ENCODE peak calls at places on chromosome 11, in four cellular contexts. G is neural progenitor cell, H is adrenal gland, L is SJSA1. O is an unnamed sample.

GRCh38 chr11:69655479-69656394 is 14.8 kb downstream of the CCND1 start:
- DNase-seq in G (no peak), H (no peak), L (peak), O (no peak)

GRCh38 chr11:93034031-93034430 is 64.6 kb downstream of the MTNR1B start:
- DNase-seq in G (no peak), H (no peak), L (no peak), O (no peak)

GRCh38 chr11:126878892-126879291 is 121.7 kb downstream of the KIRREL3 start:
- DNase-seq in G (no peak), H (no peak), L (no peak), O (no peak)

GRCh38 chr11:127006311-127006710 is 5.7 kb upstream of the KIRREL3 start:
- DNase-seq in G (no peak), H (no peak), L (no peak), O (no peak)

GRCh38 chr11:99911116-99911515 is 776.0 kb upstream of the ARHGAP42 start:
- DNase-seq in G (peak), H (no peak), L (no peak), O (no peak)

GRCh38 chr11:13318498-13319295 is 41.1 kb downstream of the BMAL1 start:
- DNase-seq in G (no peak), H (no peak), L (no peak), O (no peak)

GRCh38 chr11:119545978-119546915 is 123.3 kb upstream of the THY1 start:
- DNase-seq in G (no peak), H (no peak), L (no peak), O (no peak)

GRCh38 chr11:99893803-99894202 is 793.3 kb upstream of the ARHGAP42 start:
- DNase-seq in G (no peak), H (no peak), L (no peak), O (no peak)

GRCh38 chr11:112440518-112440917 is 179.9 kb upstream of the PLET1 start:
- DNase-seq in G (peak), H (no peak), L (no peak), O (no peak)

GRCh38 chr11:44530413-44531115 is 34.9 kb upstream of the CD82 start:
- DNase-seq in G (no peak), H (no peak), L (no peak), O (no peak)

GRCh38 chr11:121936781-121937447 is 179.1 kb downstream of the BLID start:
- DNase-seq in G (no peak), H (no peak), L (no peak), O (no peak)

GRCh38 chr11:72334651-72335050 is 90.7 kb upstream of the PHOX2A start:
- DNase-seq in G (no peak), H (no peak), L (no peak), O (no peak)

GRCh38 chr11:70464509-70465361 is 66.4 kb downstream of the CTTN start:
- DNase-seq in G (no peak), H (no peak), L (no peak), O (no peak)

GRCh38 chr11:44010789-44011251 is 37.0 kb upstream of the ACCSL start:
- DNase-seq in G (no peak), H (no peak), L (peak), O (peak)

GRCh38 chr11:6667733-6668374 is 12.2 kb upstream of the DCHS1 start:
- DNase-seq in G (peak), H (no peak), L (no peak), O (no peak)

GRCh38 chr11:91795139-91795887 is 429.3 kb upstream of the FAT3 start:
- DNase-seq in G (no peak), H (no peak), L (no peak), O (no peak)

GRCh38 chr11:111765984-111766833 is at the start of gene PPP2R1B:
- DNase-seq in G (peak), H (peak), L (peak), O (peak)

GRCh38 chr11:36431429-36432092 is 78.5 kb downstream of the TRAF6 start:
- DNase-seq in G (peak), H (peak), L (peak), O (no peak)

GRCh38 chr11:134560066-134560465 is 148.0 kb upstream of the B3GAT1 start:
- DNase-seq in G (no peak), H (no peak), L (peak), O (no peak)

GRCh38 chr11:7672960-7673723 is at the start of gene CYB5R2:
- DNase-seq in G (peak), H (peak), L (no peak), O (peak)

GRCh38 chr11:72940417-72940816 is 126.2 kb downstream of the ATG16L2 start:
- DNase-seq in G (no peak), H (no peak), L (no peak), O (no peak)

GRCh38 chr11:126297004-126297403 is 6.9 kb upstream of the DCPS start:
- DNase-seq in G (no peak), H (no peak), L (no peak), O (no peak)

DNA sequence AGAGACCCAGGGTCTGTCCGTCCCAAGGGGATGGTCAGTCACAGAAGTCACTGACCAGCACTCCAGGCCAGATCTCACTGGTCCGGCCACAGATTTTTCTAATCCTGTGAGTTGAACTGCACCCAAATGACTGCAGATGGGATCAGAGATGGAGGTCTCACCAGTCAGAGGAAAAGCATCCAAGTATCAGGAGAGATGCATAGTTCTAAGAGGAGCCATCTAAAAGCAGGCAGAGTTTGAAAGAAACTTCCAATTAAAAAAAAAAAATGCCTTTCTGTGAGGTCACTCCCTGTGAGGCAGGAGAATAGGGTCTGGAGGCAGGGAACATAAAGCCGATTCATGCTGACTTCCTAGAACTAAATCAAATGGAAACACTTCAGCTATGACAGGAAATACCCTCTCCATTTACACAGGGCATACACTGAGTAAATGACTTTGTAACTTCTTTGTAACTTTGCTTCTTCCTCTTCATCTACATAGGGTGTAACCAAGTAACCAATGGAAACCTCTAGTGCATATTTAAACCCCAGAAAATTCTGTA is 144.4 kb downstream of the CCDC34 start:
- DNase-seq in G (no peak), H (no peak), L (peak), O (no peak)
- H3K4me3 ChIP-seq in G (peak), H (no peak), L (no peak), O (no peak)

GRCh38 chr11:114111369-114112042 is 52.0 kb downstream of the ZBTB16 start:
- DNase-seq in G (no peak), H (no peak), L (no peak), O (no peak)
- H3K4me3 ChIP-seq in G (no peak), H (peak), L (no peak), O (no peak)

GRCh38 chr11:86800956-86801264 is 568 bp downstream of the PRSS23 start:
- DNase-seq in G (no peak), H (no peak), L (no peak), O (no peak)
- H3K4me3 ChIP-seq in G (peak), H (peak), L (peak), O (peak)

GRCh38 chr11:62546937-62547625 is 475 bp upstream of the AHNAK start:
- DNase-seq in G (peak), H (peak), L (peak), O (peak)

GRCh38 chr11:62548545-62549335 is 2.1 kb upstream of the AHNAK start:
- DNase-seq in G (no peak), H (no peak), L (peak), O (peak)

GRCh38 chr11:62545437-62546243 is 966 bp downstream of the AHNAK start:
- DNase-seq in G (peak), H (peak), L (peak), O (peak)

GRCh38 chr11:62546244-62546936 is at the start of gene AHNAK:
- DNase-seq in G (peak), H (peak), L (peak), O (peak)

GRCh38 chr11:62547691-62548281 is 1.2 kb upstream of the AHNAK start:
- DNase-seq in G (peak), H (no peak), L (no peak), O (peak)
- H3K4me3 ChIP-seq in G (peak), H (peak), L (no peak), O (peak)

GRCh38 chr11:8988329-8989234 is 15.2 kb downstream of the NRIP3 start:
- DNase-seq in G (no peak), H (no peak), L (no peak), O (no peak)
- H3K4me3 ChIP-seq in G (no peak), H (no peak), L (no peak), O (no peak)

DNA sequence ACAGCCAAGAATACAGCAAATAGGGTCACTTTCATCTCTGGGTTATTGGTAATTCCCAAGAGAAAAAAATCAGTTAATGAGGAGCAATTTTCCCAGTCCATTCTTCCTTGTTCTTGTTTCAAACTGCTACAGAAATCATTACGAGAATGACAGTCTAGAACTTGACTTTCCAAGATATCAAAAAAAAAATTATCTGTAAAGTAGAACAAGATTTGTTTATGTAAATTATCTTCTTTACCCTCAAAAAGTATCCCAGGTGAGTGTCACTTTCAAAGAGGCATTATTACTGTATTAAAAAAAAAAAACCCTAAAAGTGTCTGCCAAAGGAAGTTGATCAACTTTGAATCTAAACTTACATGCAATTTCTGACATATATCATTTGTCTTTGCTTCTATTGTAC is at the start of gene OR5W2:
- DNase-seq in G (no peak), H (no peak), L (no peak), O (no peak)
- H3K4me3 ChIP-seq in G (no peak), H (no peak), L (no peak), O (no peak)

GRCh38 chr11:1403721-1404460 is 14.2 kb downstream of the BRSK2 start:
- DNase-seq in G (no peak), H (no peak), L (no peak), O (no peak)
- H3K4me3 ChIP-seq in G (no peak), H (no peak), L (no peak), O (no peak)